ENCODE peak calls at places on chromosomes 16 and 17, in seven cellular contexts. Y is prostate gland; Q is activated T-cell treated with anti-CD3 and anti-CD28 coated beads, Interleukin-2, amount 50 U/mL, for 72 hours; S is pulmonary artery endothelial cell; Z is amniotic stem cell; U is EH; E is cardiac muscle cell. W is an unnamed sample.

GRCh38 chr16:9053006-9053601 is 38.3 kb upstream of the HAPSTR1 start:
- DNase-seq in S (peak), Y (no peak), Z (no peak), E (peak), U (peak), Q (no peak), W (peak)

GRCh38 chr16:19874816-19875546 is 9.7 kb downstream of the GPRC5B start:
- DNase-seq in Q (no peak), U (no peak), S (no peak), Y (no peak), Z (no peak), E (no peak), W (no peak)

GRCh38 chr17:63136381-63137012 is 170.5 kb downstream of the TANC2 start:
- DNase-seq in S (no peak), Z (no peak), E (no peak), Q (no peak), U (no peak), Y (no peak), W (no peak)

GRCh38 chr16:86775401-86775985 is 197.1 kb downstream of the FOXL1 start:
- DNase-seq in Z (no peak), U (peak), Y (no peak), Q (no peak), E (no peak), S (no peak), W (no peak)

GRCh38 chr17:17626151-17626805 is 34.8 kb upstream of the PEMT start:
- DNase-seq in S (no peak), U (no peak), E (no peak), Q (no peak), Y (no peak), Z (no peak), W (no peak)

GRCh38 chr17:67982686-67983085 is 13.6 kb downstream of the C17orf58 start:
- DNase-seq in Q (no peak), S (no peak), Z (no peak), U (no peak), Y (no peak), E (no peak), W (no peak)

GRCh38 chr16:58494981-58495860 is 4.7 kb upstream of the NDRG4 start:
- DNase-seq in Y (no peak), E (peak), Q (peak), Z (peak), S (peak), U (peak), W (peak)

GRCh38 chr16:81779540-81780320 is 639 bp downstream of the PLCG2 start:
- DNase-seq in U (no peak), Z (no peak), Y (no peak), E (no peak), Q (peak), S (no peak), W (no peak)

GRCh38 chr16:57998484-57998883 is 2.0 kb downstream of the ZNF319 start:
- DNase-seq in Q (peak), S (no peak), Y (no peak), E (peak), U (no peak), Z (no peak), W (no peak)

GRCh38 chr16:83929811-83930555 is 23.1 kb upstream of the OSGIN1 start:
- DNase-seq in Q (no peak), Z (no peak), E (no peak), S (no peak), U (no peak), Y (no peak), W (no peak)

GRCh38 chr17:21355586-21355985 is 20.6 kb upstream of the KCNJ12 start:
- DNase-seq in S (no peak), Q (no peak), E (no peak), Z (no peak), Y (no peak), U (no peak), W (no peak)

GRCh38 chr16:88957887-88958577 is 19.0 kb downstream of the CBFA2T3 start:
- DNase-seq in Y (no peak), E (no peak), U (no peak), Q (peak), S (no peak), Z (no peak), W (no peak)

GRCh38 chr17:1473841-1474240 is 17.8 kb upstream of the CRK start:
- DNase-seq in E (no peak), S (no peak), Q (peak), U (no peak), Y (no peak), Z (no peak), W (no peak)

GRCh38 chr16:57141822-57142631 is 43.8 kb downstream of the PSME3IP1 start:
- DNase-seq in S (no peak), U (no peak), Q (no peak), Y (no peak), E (no peak), Z (no peak), W (no peak)

GRCh38 chr16:67186550-67186950 is 2.8 kb upstream of the MATCAP1 start:
- DNase-seq in S (no peak), E (no peak), U (peak), Z (no peak), Y (no peak), Q (no peak), W (no peak)

GRCh38 chr16:57788252-57788841 is 13.9 kb downstream of the KIFC3 start:
- DNase-seq in Z (no peak), E (no peak), Y (no peak), S (no peak), Q (no peak), U (no peak), W (no peak)

GRCh38 chr16:17768257-17768656 is 297.5 kb upstream of the XYLT1 start:
- DNase-seq in Z (no peak), S (no peak), Q (no peak), U (peak), E (no peak), Y (no peak), W (peak)

GRCh38 chr17:79423811-79424465 is 186.9 kb downstream of the RBFOX3 start:
- DNase-seq in E (no peak), Z (no peak), S (no peak), Q (no peak), Y (no peak), U (no peak), W (no peak)

GRCh38 chr17:47607481-47607880 is 42.2 kb upstream of the KPNB1 start:
- DNase-seq in U (no peak), Q (no peak), Z (no peak), S (no peak), E (no peak), Y (no peak), W (no peak)

GRCh38 chr16:7513429-7513828 is 180.8 kb downstream of the RBFOX1 start:
- DNase-seq in S (no peak), Z (no peak), U (no peak), E (no peak), Y (no peak), Q (no peak), W (no peak)

GRCh38 chr16:66714659-66715307 is 18.2 kb upstream of the CMTM4 start:
- DNase-seq in E (no peak), U (peak), Q (no peak), Y (no peak), S (no peak), Z (no peak), W (no peak)

GRCh38 chr16:53428681-53429080 is 5.6 kb upstream of the RBL2 start:
- DNase-seq in Y (no peak), E (no peak), U (no peak), Z (no peak), Q (no peak), S (no peak), W (no peak)

GRCh38 chr16:24537474-24538337 is 1.7 kb upstream of the RBBP6 start:
- DNase-seq in E (no peak), Q (no peak), S (no peak), U (no peak), Z (no peak), Y (no peak), W (no peak)

GRCh38 chr16:81376880-81377279 is 62.1 kb downstream of the GAN start:
- DNase-seq in Y (no peak), Q (peak), Z (no peak), U (no peak), S (no peak), E (peak), W (peak)